ENCODE peak calls at places on chromosomes 4 and X, in four cellular contexts. U, Z, P and R are unnamed samples.
A peak's percentile ranks its signal among the peaks of the same experiment; 100 is the strongest.

GRCh38 chr4:57492479-57492878 is 382.3 kb upstream of the IGFBP7 start:
- DNase-seq in U (no peak), Z (no peak), P (no peak), R (no peak)

GRCh38 chr4:174483792-174484191 is 38.5 kb downstream of the HPGD start:
- DNase-seq in U (no peak), Z (no peak), P (no peak), R (no peak)

GRCh38 chr4:165207016-165207430 is 338 bp upstream of the KLHL2 start:
- DNase-seq in U (no peak), Z (no peak), P (peak; percentile 18), R (no peak)

GRCh38 chrX:108139303-108139702 is 47.7 kb downstream of the ATG4A start:
- DNase-seq in U (no peak), Z (no peak), P (no peak), R (peak; percentile 11)

GRCh38 chrX:9431281-9431680 is 33.6 kb upstream of the TBL1X start:
- DNase-seq in U (no peak), Z (no peak), P (no peak), R (no peak)

GRCh38 chr4:87961993-87962791 is 13.3 kb upstream of the SPP1 start:
- DNase-seq in U (no peak), Z (no peak), P (peak; percentile 41), R (no peak)

GRCh38 chr4:176054942-176055341 is 10.7 kb upstream of the WDR17 start:
- DNase-seq in U (no peak), Z (no peak), P (no peak), R (no peak)

GRCh38 chrX:71458866-71459265 is 74.0 kb upstream of the OGT start:
- DNase-seq in U (no peak), Z (no peak), P (no peak), R (no peak)

GRCh38 chrX:106897259-106897658 is 5.9 kb downstream of the RIPPLY1 start:
- DNase-seq in U (no peak), Z (no peak), P (peak; percentile 38), R (no peak)

GRCh38 chr4:18421519-18421918 is 400.0 kb upstream of the LCORL start:
- DNase-seq in U (no peak), Z (no peak), P (no peak), R (no peak)

GRCh38 chr4:2291705-2292651 is 30.1 kb upstream of the MXD4 start:
- DNase-seq in U (peak; percentile 42), Z (no peak), P (no peak), R (no peak)

GRCh38 chr4:182297659-182298058 is 54.5 kb downstream of the TENM3 start:
- DNase-seq in U (no peak), Z (no peak), P (peak; percentile 42), R (no peak)

GRCh38 chr4:163548481-163549243 is 54.2 kb downstream of the TMA16 start:
- DNase-seq in U (no peak), Z (peak; percentile 18), P (peak; percentile 79), R (peak; percentile 38)

GRCh38 chr4:121253961-121254360 is 89.8 kb upstream of the TNIP3 start:
- DNase-seq in U (no peak), Z (peak; percentile 19), P (no peak), R (peak; percentile 57)

GRCh38 chrX:8565729-8566128 is 101.1 kb downstream of the VCX3B start:
- DNase-seq in U (no peak), Z (no peak), P (no peak), R (no peak)

GRCh38 chr4:123889376-123889945 is 492.9 kb downstream of the SPRY1 start:
- DNase-seq in U (no peak), Z (no peak), P (peak; percentile 86), R (no peak)

GRCh38 chr4:152729466-152729865 is 49.7 kb upstream of the TMEM154 start:
- DNase-seq in U (no peak), Z (no peak), P (peak; percentile 70), R (no peak)

DNA sequence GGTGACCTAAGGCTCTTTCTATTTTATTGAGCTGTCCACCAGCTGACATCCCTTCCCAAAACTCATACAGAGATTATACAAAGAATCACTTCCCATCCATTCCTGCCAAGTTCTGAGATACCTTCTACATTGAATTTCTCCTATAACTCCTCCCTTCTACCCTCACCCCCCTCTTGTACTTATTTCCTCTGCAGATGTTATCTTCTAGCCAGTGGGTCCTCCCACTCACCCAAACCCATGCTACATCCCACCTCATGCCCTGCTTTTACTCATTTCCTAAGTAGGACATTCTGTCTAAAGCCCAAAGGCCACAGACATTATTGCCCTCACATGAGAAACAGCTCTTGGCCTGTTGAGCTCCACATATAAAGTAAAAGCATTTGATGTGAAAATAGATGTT is 28.6 kb downstream of the BMX start:
- DNase-seq in U (no peak), Z (no peak), P (no peak), R (no peak)
- H3K4me3 ChIP-seq in U (no peak overlapping the region), Z (no peak overlapping the region), P (no peak overlapping the region), R (no peak overlapping the region)

GRCh38 chr4:6348408-6348807 is 78.8 kb downstream of the WFS1 start:
- DNase-seq in U (no peak), Z (no peak), P (no peak), R (no peak)

GRCh38 chr4:6351246-6352000 is 81.8 kb downstream of the WFS1 start:
- DNase-seq in U (no peak), Z (no peak), P (no peak), R (no peak)

GRCh38 chr4:6352031-6352763 is 82.5 kb downstream of the WFS1 start:
- DNase-seq in U (no peak), Z (no peak), P (no peak), R (no peak)

GRCh38 chr4:6349896-6350295 is 80.2 kb downstream of the WFS1 start:
- DNase-seq in U (no peak), Z (no peak), P (peak; percentile 18), R (no peak)

DNA sequence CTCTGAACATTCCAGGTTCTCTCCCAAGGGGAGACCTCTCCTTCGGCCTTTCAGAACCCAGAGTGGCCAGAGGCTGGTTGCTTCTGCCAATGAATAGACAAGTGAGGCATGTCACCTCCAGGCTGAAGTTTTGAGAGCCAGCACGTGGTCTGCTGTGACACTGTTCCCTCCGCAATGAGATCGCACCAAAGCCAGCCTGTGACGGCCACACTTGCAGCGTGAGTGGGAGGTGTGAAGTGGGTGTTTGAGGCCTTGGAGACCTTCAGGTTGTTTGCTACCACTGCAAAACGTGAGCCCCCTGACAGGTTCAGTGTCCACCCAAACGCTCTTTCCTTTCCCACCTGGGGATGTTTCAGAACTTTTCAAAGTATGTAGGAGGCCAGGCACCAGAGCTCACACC is 81.0 kb downstream of the WFS1 start:
- DNase-seq in U (no peak), Z (no peak), P (no peak), R (no peak)
- H3K27me3 ChIP-seq in U (no peaks in the 10 kb centered on the region), Z (peaks cover 7% of the 10 kb centered on the region), P (no peaks in the 10 kb centered on the region), R (no peaks in the 10 kb centered on the region)

GRCh38 chr4:158783775-158784174 is 14.9 kb downstream of the FNIP2 start:
- DNase-seq in U (no peak), Z (no peak), P (no peak), R (no peak)

GRCh38 chr4:158778712-158779111 is 9.9 kb downstream of the FNIP2 start:
- DNase-seq in U (no peak), Z (no peak), P (no peak), R (no peak)

GRCh38 chr4:158778065-158778711 is 9.4 kb downstream of the FNIP2 start:
- DNase-seq in U (no peak), Z (no peak), P (no peak), R (peak; percentile 17)

GRCh38 chr4:158782539-158783360 is 13.9 kb downstream of the FNIP2 start:
- DNase-seq in U (no peak), Z (no peak), P (no peak), R (no peak)

DNA sequence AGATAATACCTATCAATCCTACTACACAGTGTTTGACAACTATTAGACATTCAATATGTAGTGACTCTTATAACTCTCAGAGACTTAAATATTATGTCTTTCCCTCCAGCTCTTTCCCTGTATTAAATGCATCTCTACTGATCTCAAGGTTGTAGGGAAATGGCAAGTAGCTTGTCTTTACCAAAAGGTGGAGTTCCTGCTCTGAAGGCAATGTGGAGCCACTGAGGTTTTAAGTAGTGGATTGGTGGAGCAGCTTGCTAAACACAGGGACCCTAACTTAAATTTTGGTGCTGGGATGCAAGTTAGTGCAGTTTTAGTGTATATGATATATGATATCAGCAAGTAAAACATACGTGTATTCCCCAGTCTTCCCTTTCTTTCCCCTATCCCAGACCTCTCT is 13.1 kb downstream of the FNIP2 start:
- DNase-seq in U (no peak), Z (no peak), P (no peak), R (no peak)
- H3K27ac ChIP-seq in U (no peak overlapping the region), Z (no peak overlapping the region), P (peak overlapping the region; percentile 94), R (no peak overlapping the region)

GRCh38 chrX:53003111-53003510 is 44.8 kb upstream of the FAM156A start:
- DNase-seq in U (no peak), Z (no peak), P (peak; percentile 17), R (no peak)

GRCh38 chrX:53013291-53013690 is 35.3 kb upstream of the GPR173 start:
- DNase-seq in U (no peak), Z (no peak), P (no peak), R (no peak)

GRCh38 chrX:53004038-53004437 is 44.6 kb upstream of the GPR173 start:
- DNase-seq in U (no peak), Z (no peak), P (no peak), R (no peak)

GRCh38 chrX:53009032-53009431 is 39.6 kb upstream of the GPR173 start:
- DNase-seq in U (no peak), Z (no peak), P (no peak), R (no peak)
- H3K4me3 ChIP-seq in U (no peak overlapping the region), Z (no peak overlapping the region), P (no peak overlapping the region), R (no peak overlapping the region)

DNA sequence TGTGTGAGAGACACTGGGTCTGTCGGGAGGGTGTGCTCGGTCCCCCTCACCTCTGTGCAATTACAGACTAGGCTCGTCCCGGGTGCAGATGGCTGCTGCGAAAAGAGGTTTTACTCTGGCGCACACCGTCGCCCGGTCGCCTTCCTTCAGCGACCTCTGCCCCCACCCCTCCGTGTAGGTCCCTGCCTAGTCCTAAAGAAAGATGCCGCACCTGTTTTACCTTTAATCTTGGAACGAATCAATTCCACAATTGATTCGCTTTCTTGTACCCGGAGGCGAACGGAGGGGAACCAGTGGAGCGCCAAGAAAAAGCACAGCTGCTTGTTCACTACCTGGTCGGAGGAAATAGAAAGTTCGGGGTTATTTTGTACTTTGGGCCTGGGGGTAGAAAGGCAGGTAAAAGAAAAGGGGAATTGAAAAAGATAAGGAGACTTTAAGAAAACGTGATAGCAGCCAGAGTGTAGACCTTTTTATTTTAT is 1.2 kb downstream of the NPNT start:
- DNase-seq in U (no peak), Z (no peak), P (no peak), R (no peak)
- H3K27me3 ChIP-seq in U (no peaks in the 10 kb centered on the region), Z (no peaks in the 10 kb centered on the region), P (peaks cover 83% of the 10 kb centered on the region), R (peaks cover 13% of the 10 kb centered on the region)

DNA sequence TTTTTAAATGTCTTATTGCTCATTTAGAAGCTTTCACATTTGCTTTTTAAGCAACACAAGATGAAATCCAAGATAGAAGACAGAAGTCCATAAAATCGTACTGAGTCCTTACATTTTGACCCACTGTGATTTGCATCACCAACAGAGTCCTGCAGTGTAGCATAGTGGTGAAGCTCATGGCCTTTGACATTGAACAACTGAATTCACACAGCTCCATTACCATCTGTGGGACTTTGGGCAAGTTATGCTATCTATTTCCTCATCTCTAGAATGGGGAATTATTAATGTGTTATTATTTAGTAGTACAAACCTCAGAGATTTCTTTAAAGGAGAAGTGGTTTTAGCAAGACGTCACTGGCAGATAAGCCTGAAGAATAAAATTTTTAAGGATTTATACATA is 10.7 kb downstream of the GPRIN3 start:
- DNase-seq in U (no peak), Z (no peak), P (no peak), R (no peak)
- H3K27ac ChIP-seq in U (no peak overlapping the region), Z (no peak overlapping the region), P (no peak overlapping the region), R (peak overlapping the region; percentile 83)